ENCODE peak calls at places on chromosomes 11 and 22, in four cellular contexts. A, N, S and X are unnamed samples.

GRCh38 chr11:47731466-47731865 is 16.3 kb upstream of the AGBL2 start:
- DNase-seq in S (no peak), N (no peak), A (no peak), X (no peak)

GRCh38 chr11:35610636-35611035 is 7.6 kb upstream of the FJX1 start:
- DNase-seq in S (no peak), A (no peak), N (no peak), X (no peak)

GRCh38 chr11:35141034-35141433 is 2.1 kb downstream of the CD44 start:
- DNase-seq in S (no peak), A (no peak), N (no peak), X (no peak)

GRCh38 chr11:2539761-2540520 is 95.1 kb downstream of the KCNQ1 start:
- DNase-seq in N (no peak), A (no peak), S (no peak), X (no peak)

GRCh38 chr11:101336858-101337257 is 207.2 kb upstream of the PGR start:
- DNase-seq in N (no peak), A (no peak), S (no peak), X (no peak)

GRCh38 chr11:69444381-69445130 is 36.9 kb upstream of the LINC01488 start:
- DNase-seq in S (no peak), A (peak; percentile 85), N (no peak), X (no peak)

GRCh38 chr11:20112291-20113146 is 47.8 kb downstream of the DBX1 start:
- DNase-seq in S (peak; percentile 44), A (peak; percentile 84), N (peak; percentile 82), X (no peak)

GRCh38 chr22:23216331-23217170 is 36.2 kb downstream of the BCR start:
- DNase-seq in S (no peak), A (peak; percentile 54), N (no peak), X (no peak)

GRCh38 chr22:44815099-44816070 is 63.0 kb downstream of the ARHGAP8 start:
- DNase-seq in N (no peak), A (no peak), S (no peak), X (no peak)

GRCh38 chr11:26994579-26995210 is 783 bp downstream of the FIBIN start:
- DNase-seq in N (no peak), S (no peak), A (no peak), X (no peak)

GRCh38 chr11:100484948-100485347 is 202.1 kb upstream of the ARHGAP42 start:
- DNase-seq in S (no peak), A (no peak), N (no peak), X (no peak)

GRCh38 chr11:76797341-76798201 is 14.4 kb downstream of the TSKU start:
- DNase-seq in S (no peak), N (no peak), A (no peak), X (no peak)

GRCh38 chr11:74937696-74938475 is 11.0 kb downstream of the XRRA1 start:
- DNase-seq in S (no peak), N (no peak), A (no peak), X (no peak)

GRCh38 chr11:126919147-126919823 is 81.3 kb downstream of the KIRREL3 start:
- DNase-seq in N (no peak), S (no peak), A (no peak), X (no peak)

GRCh38 chr11:102495161-102496042 is 35.1 kb downstream of the MMP7 start:
- DNase-seq in N (peak; percentile 81), A (peak; percentile 49), S (peak; percentile 54), X (peak; percentile 71)

GRCh38 chr11:22734628-22735345 is 68.4 kb downstream of the GAS2 start:
- DNase-seq in N (no peak), A (no peak), S (no peak), X (no peak)

GRCh38 chr22:42621505-42622002 is 6.9 kb upstream of the POLDIP3 start:
- DNase-seq in S (peak; percentile 89), N (peak; percentile 50), A (peak; percentile 79), X (peak; percentile 48)

GRCh38 chr22:42412744-42413220 is 19.4 kb downstream of the NFAM1 start:
- DNase-seq in A (peak; percentile 48), N (no peak), S (no peak), X (peak; percentile 48)

GRCh38 chr22:43387815-43388214 is 24.0 kb upstream of the MPPED1 start:
- DNase-seq in S (no peak), N (no peak), A (no peak), X (no peak)

GRCh38 chr11:22785251-22785650 is 44.4 kb downstream of the SVIP start:
- DNase-seq in A (no peak), N (no peak), S (no peak), X (no peak)

GRCh38 chr11:125371451-125371935 is 124.6 kb downstream of the FEZ1 start:
- DNase-seq in A (no peak), S (peak; percentile 46), N (no peak), X (peak; percentile 77)
- TF ChIP-seq YY1 in A (no peak), S (no peak), N (no peak), X (no peak)

GRCh38 chr11:10561043-10561818 is 7.2 kb downstream of the LYVE1 start:
- DNase-seq in A (no peak), N (no peak), S (no peak), X (no peak)

GRCh38 chr11:10564030-10564429 is 4.4 kb downstream of the LYVE1 start:
- DNase-seq in N (no peak), A (no peak), S (no peak), X (no peak)

GRCh38 chr11:10561947-10562346 is 6.5 kb downstream of the LYVE1 start:
- DNase-seq in N (no peak), S (no peak), A (no peak), X (no peak)

GRCh38 chr11:10556590-10556989 is 11.9 kb downstream of the LYVE1 start:
- DNase-seq in A (no peak), S (no peak), N (no peak), X (no peak)

DNA sequence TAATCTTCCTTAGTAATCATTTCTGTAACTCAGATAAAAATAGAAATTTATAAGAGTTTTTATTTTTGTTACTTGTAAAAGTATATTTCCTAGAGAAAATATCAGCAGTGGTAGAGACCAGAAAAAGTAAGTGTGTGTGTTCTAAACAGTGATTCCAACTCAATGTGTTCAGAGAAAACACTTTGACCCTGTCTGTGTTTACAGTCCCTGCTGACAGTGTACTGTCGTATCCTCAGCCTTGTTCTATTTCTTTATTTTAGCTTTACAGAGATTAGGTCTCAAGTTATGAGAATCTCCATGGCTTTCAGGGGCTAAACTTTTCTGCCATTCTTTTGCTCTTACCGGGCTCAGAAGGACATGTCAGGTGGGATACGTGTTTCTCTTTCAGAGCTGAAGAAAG is 10.2 kb downstream of the LYVE1 start:
- DNase-seq in N (no peak), S (no peak), A (no peak), X (no peak)
- TF ChIP-seq YY1 in N (no peak), S (no peak), A (no peak), X (no peak)

GRCh38 chr22:32950366-32950765 is 107.8 kb downstream of the SYN3 start:
- DNase-seq in A (no peak), S (peak; percentile 18), N (no peak), X (no peak)

GRCh38 chr22:32951081-32951806 is 106.9 kb downstream of the SYN3 start:
- DNase-seq in A (no peak), S (peak; percentile 36), N (no peak), X (no peak)

GRCh38 chr22:32947581-32947980 is 110.6 kb downstream of the SYN3 start:
- DNase-seq in A (no peak), S (no peak), N (no peak), X (no peak)

GRCh38 chr22:32951807-32952153 is 106.4 kb downstream of the SYN3 start:
- DNase-seq in S (peak; percentile 60), N (no peak), A (no peak), X (no peak)

GRCh38 chr22:32949719-32950118 is 108.5 kb downstream of the SYN3 start:
- DNase-seq in S (peak; percentile 11), A (no peak), N (no peak), X (no peak)
- TF ChIP-seq YY1 in S (no peak), A (no peak), N (no peak), X (no peak)

GRCh38 chr11:117187799-117188481 is 9.4 kb downstream of the SIDT2 start:
- DNase-seq in A (no peak), N (no peak), S (peak; percentile 23), X (no peak)

GRCh38 chr11:117187428-117187798 is 8.9 kb downstream of the SIDT2 start:
- DNase-seq in A (no peak), S (no peak), N (no peak), X (no peak)

GRCh38 chr11:117188620-117189081 is 10.1 kb downstream of the SIDT2 start:
- DNase-seq in A (no peak), S (peak; percentile 13), N (no peak), X (no peak)

GRCh38 chr11:117189941-117190544 is 9.1 kb upstream of the TAGLN start:
- DNase-seq in S (peak; percentile 13), N (no peak), A (no peak), X (no peak)

GRCh38 chr11:117189191-117189940 is 9.8 kb upstream of the TAGLN start:
- DNase-seq in S (no peak), N (no peak), A (no peak), X (no peak)
- TF ChIP-seq YY1 in S (no peak), N (no peak), A (no peak), X (no peak)

GRCh38 chr22:46779651-46780050 is 17.2 kb downstream of the TBC1D22A start:
- DNase-seq in S (no peak), A (no peak), N (no peak), X (no peak)
- TF ChIP-seq YY1 in S (no peak), A (no peak), N (no peak), X (no peak)

GRCh38 chr22:32546935-32547334 is 72.3 kb downstream of the FBXO7 start:
- DNase-seq in S (no peak), N (no peak), A (no peak), X (no peak)

GRCh38 chr22:32545801-32546200 is 71.2 kb downstream of the FBXO7 start:
- DNase-seq in S (no peak), N (no peak), A (no peak), X (no peak)

GRCh38 chr22:32544953-32545558 is 70.4 kb downstream of the FBXO7 start:
- DNase-seq in A (no peak), S (no peak), N (no peak), X (no peak)

GRCh38 chr22:32548039-32548438 is 73.4 kb downstream of the FBXO7 start:
- DNase-seq in A (no peak), S (no peak), N (no peak), X (no peak)

DNA sequence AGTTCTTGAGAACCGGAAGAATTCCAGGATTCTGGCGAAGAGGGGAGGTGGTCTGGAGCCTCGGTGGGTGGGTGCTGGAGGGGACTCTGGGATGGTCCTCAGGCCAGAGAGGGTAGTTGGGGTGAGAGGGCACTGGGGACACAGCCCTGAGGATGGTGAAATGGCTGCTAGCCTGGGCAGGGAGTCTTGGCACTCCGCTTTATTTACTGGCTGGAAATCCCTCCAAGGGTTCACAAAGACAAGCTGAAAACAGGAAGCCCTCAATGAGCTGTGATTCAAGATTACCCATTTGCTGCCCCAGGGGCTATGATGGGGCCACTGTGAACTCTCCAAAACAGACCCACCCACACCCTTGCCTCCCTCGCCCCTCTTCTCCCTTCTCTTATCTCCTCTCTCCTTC is 71.9 kb downstream of the FBXO7 start:
- DNase-seq in A (no peak), N (no peak), S (no peak), X (no peak)
- TF ChIP-seq YY1 in A (no peak), N (no peak), S (no peak), X (no peak)